ENCODE peak calls at places on chromosomes 7 and 10, in four cellular contexts. W is fibroblast of the aortic adventitia, H is HFF-Myc, X is cardiac fibroblast. N is an unnamed sample.
A peak's percentile ranks its signal among the peaks of the same experiment; 100 is the strongest.

GRCh38 chr10:44030681-44031080 is 354.2 kb downstream of the CXCL12 start:
- DNase-seq in H (no peak), X (no peak), W (peak; percentile 82), N (no peak)

GRCh38 chr7:133530682-133531081 is 277.8 kb downstream of the EXOC4 start:
- DNase-seq in X (peak; percentile 87), W (peak; percentile 91), H (peak; percentile 12), N (peak; percentile 30)

GRCh38 chr7:122886357-122887081 is at the start of gene CADPS2:
- DNase-seq in X (peak; percentile 94), W (peak; percentile 84), H (no peak), N (peak; percentile 49)

GRCh38 chr10:22598488-22598887 is 115.9 kb downstream of the PIP4K2A start:
- DNase-seq in W (no peak), H (no peak), X (no peak), N (no peak)

GRCh38 chr10:80702143-80702542 is 164.4 kb downstream of the SH2D4B start:
- DNase-seq in X (no peak), H (no peak), W (no peak), N (no peak)

GRCh38 chr10:5094265-5095205 is at the start of gene AKR1C3:
- DNase-seq in W (peak; percentile 91), H (peak; percentile 29), X (peak; percentile 88), N (peak; percentile 17)

GRCh38 chr7:35519971-35520809 is 174.7 kb downstream of the HERPUD2 start:
- DNase-seq in X (peak; percentile 83), H (peak; percentile 36), W (peak; percentile 80), N (peak; percentile 35)

GRCh38 chr7:116518971-116519370 is 5.9 kb upstream of the CAV1 start:
- DNase-seq in H (no peak), X (no peak), W (no peak), N (no peak)

GRCh38 chr7:10648289-10648688 is 325.4 kb upstream of the PHF14 start:
- DNase-seq in X (no peak), W (no peak), H (no peak), N (no peak)

GRCh38 chr10:102665904-102666509 is 21.7 kb downstream of the TRIM8 start:
- DNase-seq in X (no peak), W (no peak), H (no peak), N (no peak)

GRCh38 chr7:121442845-121443244 is 46.7 kb upstream of the FAM3C start:
- DNase-seq in W (no peak), X (no peak), H (no peak), N (no peak)

GRCh38 chr10:126001579-126001978 is 105.2 kb downstream of the FANK1 start:
- DNase-seq in H (no peak), W (peak; percentile 22), X (peak; percentile 43), N (peak; percentile 43)

DNA sequence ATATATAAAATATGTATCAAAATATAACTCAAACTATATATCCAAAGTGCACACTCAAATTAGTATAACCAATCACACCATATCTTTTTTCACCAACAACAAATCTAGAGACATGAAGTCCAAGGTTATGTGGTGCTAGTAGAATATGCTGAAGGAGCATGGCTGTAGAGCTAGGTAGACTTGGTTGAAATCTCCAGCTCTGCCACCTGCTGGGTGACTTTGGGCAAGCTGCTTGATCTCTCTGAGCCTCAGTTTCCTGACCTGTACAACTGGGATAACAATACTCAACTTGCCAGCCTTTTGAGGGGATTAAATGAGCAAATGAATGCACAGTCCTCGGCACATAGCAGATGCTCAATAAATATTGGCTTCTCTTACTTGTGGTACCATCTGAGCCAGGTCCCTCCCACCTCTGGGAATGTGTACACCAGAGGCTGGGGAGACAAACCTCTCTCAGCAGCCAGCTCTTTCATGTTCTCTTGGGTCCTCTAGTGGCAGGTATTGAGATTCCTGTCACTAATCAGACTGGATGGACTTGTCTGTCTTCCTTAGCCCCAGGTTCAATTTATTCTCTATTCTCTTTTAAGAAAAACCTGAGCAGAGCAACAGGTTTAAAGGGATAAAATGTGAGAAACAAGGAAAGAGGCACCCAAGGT is 94.3 kb upstream of the PDE1C start:
- DNase-seq in W (peak; percentile 80), X (peak; percentile 79), H (no peak), N (peak; percentile 50)
- TF ChIP-seq CTCF in W (peak; percentile 59), X (peak; percentile 53), H (peak; percentile 55), N (peak; percentile 47)

GRCh38 chr10:119919823-119920222 is 27.3 kb downstream of the SEC23IP start:
- DNase-seq in W (no peak), X (no peak), H (no peak), N (no peak)

GRCh38 chr10:119919271-119919670 is 26.7 kb downstream of the SEC23IP start:
- DNase-seq in X (peak; percentile 21), W (no peak), H (no peak), N (peak; percentile 52)

GRCh38 chr10:119917777-119918176 is 25.2 kb downstream of the SEC23IP start:
- DNase-seq in W (peak; percentile 17), X (peak; percentile 21), H (no peak), N (no peak)
- TF ChIP-seq CTCF in W (no peak), X (no peak), H (no peak), N (no peak)

GRCh38 chr7:138967159-138967558 is 14.0 kb downstream of the KIAA1549 start:
- DNase-seq in H (no peak), X (no peak), W (no peak), N (no peak)
- TF ChIP-seq CTCF in H (no peak), X (no peak), W (no peak), N (no peak)

GRCh38 chr7:106756884-106757283 is 95.9 kb upstream of the CCDC71L start:
- DNase-seq in W (no peak), X (no peak), H (no peak), N (no peak)
- TF ChIP-seq CTCF in W (no peak), X (no peak), H (no peak), N (no peak)

GRCh38 chr7:142420554-142421362 is 162.9 kb upstream of the PRSS58 start:
- DNase-seq in X (peak; percentile 25), W (peak; percentile 16), H (no peak), N (peak; percentile 69)
- TF ChIP-seq CTCF in X (peak; percentile 30), W (peak; percentile 34), H (peak; percentile 66), N (peak; percentile 66)

DNA sequence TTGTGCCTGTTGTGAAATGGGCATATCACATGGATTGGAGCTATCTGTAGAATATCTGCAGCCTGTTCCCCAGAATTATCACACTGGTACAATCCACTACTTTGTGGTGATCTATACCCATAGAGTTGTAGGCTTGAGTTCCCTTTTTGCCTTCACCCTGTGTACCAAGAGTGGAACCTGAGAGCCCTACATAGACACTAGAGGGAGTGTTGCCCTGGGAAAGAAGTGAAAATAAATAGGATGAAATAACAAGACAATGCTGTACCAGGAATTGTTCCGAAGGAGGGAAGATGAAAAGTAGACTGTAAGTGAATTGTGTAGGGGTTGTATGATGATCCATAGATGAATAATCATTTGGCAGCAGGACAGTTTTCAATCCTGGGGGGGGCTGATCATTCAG is 9.0 kb downstream of the SORCS3 start:
- DNase-seq in W (no peak), H (no peak), X (no peak), N (peak; percentile 17)
- TF ChIP-seq CTCF in W (peak; percentile 28), H (no peak), X (no peak), N (no peak)

GRCh38 chr7:44964384-44964830 is 14.4 kb downstream of the MYO1G start:
- DNase-seq in X (peak; percentile 27), W (no peak), H (no peak), N (peak; percentile 53)
- TF ChIP-seq CTCF in X (peak; percentile 46), W (peak; percentile 31), H (peak; percentile 58), N (peak; percentile 40)

N was measured in foreskin fibroblast.